ENCODE peak calls at places on chromosomes 16 and 17, in six cellular contexts. One of them, this sample, is unnamed.

GRCh38 chr17:33730131-33730530 is 437.0 kb upstream of the ASIC2 start:
- DNase-seq in RWPE1: no peak
- DNase-seq in upper lobe of left lung: no peak
- DNase-seq in hepatocyte: no peak
- DNase-seq in thyroid gland: no peak
- DNase-seq in breast epithelium: no peak
- DNase-seq in this sample: no peak

GRCh38 chr16:29806096-29806579 is at the start of gene MAZ:
- DNase-seq in hepatocyte: peak
- DNase-seq in breast epithelium: no peak
- DNase-seq in thyroid gland: no peak
- DNase-seq in upper lobe of left lung: peak
- DNase-seq in RWPE1: peak
- DNase-seq in this sample: no peak

GRCh38 chr17:42276609-42277341 is 584 bp upstream of the STAT5B start:
- DNase-seq in RWPE1: peak
- DNase-seq in breast epithelium: peak
- DNase-seq in hepatocyte: peak
- DNase-seq in upper lobe of left lung: no peak
- DNase-seq in thyroid gland: peak
- DNase-seq in this sample: peak

GRCh38 chr16:77833906-77834599 is 45.7 kb downstream of the VAT1L start:
- DNase-seq in upper lobe of left lung: no peak
- DNase-seq in hepatocyte: no peak
- DNase-seq in RWPE1: peak
- DNase-seq in thyroid gland: no peak
- DNase-seq in breast epithelium: peak
- DNase-seq in this sample: no peak

GRCh38 chr16:426115-426905 is 861 bp downstream of the RAB11FIP3 start:
- DNase-seq in RWPE1: peak
- DNase-seq in hepatocyte: peak
- DNase-seq in breast epithelium: no peak
- DNase-seq in upper lobe of left lung: peak
- DNase-seq in thyroid gland: peak
- DNase-seq in this sample: peak

GRCh38 chr16:19886061-19886792 is 1.6 kb upstream of the GPRC5B start:
- DNase-seq in thyroid gland: peak
- DNase-seq in upper lobe of left lung: no peak
- DNase-seq in RWPE1: peak
- DNase-seq in hepatocyte: peak
- DNase-seq in breast epithelium: peak
- DNase-seq in this sample: peak

GRCh38 chr17:77281904-77282367 is 141.2 kb downstream of the SEC14L1 start:
- DNase-seq in upper lobe of left lung: peak
- DNase-seq in hepatocyte: peak
- DNase-seq in thyroid gland: peak
- DNase-seq in RWPE1: peak
- DNase-seq in breast epithelium: no peak
- DNase-seq in this sample: no peak

GRCh38 chr16:84082110-84082509 is 34.6 kb downstream of the MBTPS1 start:
- DNase-seq in hepatocyte: no peak
- DNase-seq in thyroid gland: no peak
- DNase-seq in breast epithelium: no peak
- DNase-seq in RWPE1: no peak
- DNase-seq in upper lobe of left lung: no peak
- DNase-seq in this sample: no peak

GRCh38 chr16:17277981-17278381 is 192.8 kb downstream of the XYLT1 start:
- DNase-seq in upper lobe of left lung: no peak
- DNase-seq in breast epithelium: no peak
- DNase-seq in RWPE1: no peak
- DNase-seq in hepatocyte: peak
- DNase-seq in thyroid gland: peak
- DNase-seq in this sample: peak

GRCh38 chr17:66945451-66945850 is 19.1 kb upstream of the CACNG4 start:
- DNase-seq in RWPE1: no peak
- DNase-seq in upper lobe of left lung: no peak
- DNase-seq in thyroid gland: no peak
- DNase-seq in hepatocyte: no peak
- DNase-seq in breast epithelium: no peak
- DNase-seq in this sample: no peak

GRCh38 chr16:86510465-86511261 is at the start of gene FOXF1:
- DNase-seq in upper lobe of left lung: peak
- DNase-seq in RWPE1: no peak
- DNase-seq in thyroid gland: no peak
- DNase-seq in breast epithelium: no peak
- DNase-seq in hepatocyte: no peak
- DNase-seq in this sample: no peak

GRCh38 chr17:28718990-28719433 is 773 bp upstream of the RPL23A start:
- DNase-seq in hepatocyte: no peak
- DNase-seq in breast epithelium: no peak
- DNase-seq in upper lobe of left lung: no peak
- DNase-seq in RWPE1: no peak
- DNase-seq in thyroid gland: no peak
- DNase-seq in this sample: no peak

GRCh38 chr16:86095906-86096485 is 197.0 kb downstream of the IRF8 start:
- DNase-seq in breast epithelium: no peak
- DNase-seq in hepatocyte: no peak
- DNase-seq in RWPE1: no peak
- DNase-seq in upper lobe of left lung: no peak
- DNase-seq in thyroid gland: no peak
- DNase-seq in this sample: no peak

GRCh38 chr17:39787038-39787437 is 49.3 kb downstream of the GRB7 start:
- DNase-seq in RWPE1: no peak
- DNase-seq in breast epithelium: no peak
- DNase-seq in hepatocyte: no peak
- DNase-seq in thyroid gland: peak
- DNase-seq in upper lobe of left lung: no peak
- DNase-seq in this sample: no peak

GRCh38 chr17:2240541-2240940 is 63.0 kb downstream of the SMG6 start:
- DNase-seq in hepatocyte: no peak
- DNase-seq in thyroid gland: no peak
- DNase-seq in RWPE1: no peak
- DNase-seq in upper lobe of left lung: no peak
- DNase-seq in breast epithelium: no peak
- DNase-seq in this sample: no peak

GRCh38 chr17:42720996-42721583 is 23.8 kb downstream of the EZH1 start:
- DNase-seq in hepatocyte: peak
- DNase-seq in RWPE1: peak
- DNase-seq in thyroid gland: no peak
- DNase-seq in upper lobe of left lung: no peak
- DNase-seq in breast epithelium: no peak
- DNase-seq in this sample: no peak

GRCh38 chr17:81349397-81350319 is 45.6 kb upstream of the BAHCC1 start:
- DNase-seq in breast epithelium: no peak
- DNase-seq in upper lobe of left lung: no peak
- DNase-seq in RWPE1: peak
- DNase-seq in thyroid gland: no peak
- DNase-seq in hepatocyte: peak
- DNase-seq in this sample: no peak

GRCh38 chr17:10646393-10646990 is 10.6 kb downstream of the MYH3 start:
- DNase-seq in breast epithelium: no peak
- DNase-seq in RWPE1: peak
- DNase-seq in hepatocyte: peak
- DNase-seq in upper lobe of left lung: no peak
- DNase-seq in thyroid gland: peak
- DNase-seq in this sample: peak

GRCh38 chr17:81998719-81999438 is 21.4 kb downstream of the ASPSCR1 start:
- DNase-seq in upper lobe of left lung: peak
- DNase-seq in thyroid gland: peak
- DNase-seq in breast epithelium: no peak
- DNase-seq in hepatocyte: no peak
- DNase-seq in RWPE1: no peak
- DNase-seq in this sample: no peak

GRCh38 chr16:49862694-49863093 is 6.8 kb upstream of the ZNF423 start:
- DNase-seq in hepatocyte: no peak
- DNase-seq in thyroid gland: no peak
- DNase-seq in upper lobe of left lung: no peak
- DNase-seq in breast epithelium: no peak
- DNase-seq in RWPE1: no peak
- DNase-seq in this sample: no peak

GRCh38 chr17:36534881-36535668 is at the start of gene PIGW:
- DNase-seq in thyroid gland: peak
- DNase-seq in hepatocyte: peak
- DNase-seq in upper lobe of left lung: peak
- DNase-seq in breast epithelium: peak
- DNase-seq in RWPE1: peak
- DNase-seq in this sample: peak

GRCh38 chr16:80993293-80993691 is 13.4 kb downstream of the CMC2 start:
- DNase-seq in thyroid gland: no peak
- DNase-seq in RWPE1: peak
- DNase-seq in hepatocyte: peak
- DNase-seq in upper lobe of left lung: no peak
- DNase-seq in breast epithelium: no peak
- DNase-seq in this sample: no peak

GRCh38 chr16:24670623-24671454 is 58.6 kb upstream of the TNRC6A start:
- DNase-seq in upper lobe of left lung: peak
- DNase-seq in RWPE1: no peak
- DNase-seq in hepatocyte: peak
- DNase-seq in breast epithelium: no peak
- DNase-seq in thyroid gland: peak
- DNase-seq in this sample: peak

GRCh38 chr16:27762441-27762840 is 212.5 kb downstream of the KATNIP start:
- DNase-seq in thyroid gland: no peak
- DNase-seq in upper lobe of left lung: no peak
- DNase-seq in RWPE1: no peak
- DNase-seq in breast epithelium: no peak
- DNase-seq in hepatocyte: no peak
- DNase-seq in this sample: no peak

GRCh38 chr17:48001187-48001586 is 30.3 kb downstream of the CDK5RAP3 start:
- DNase-seq in RWPE1: no peak
- DNase-seq in hepatocyte: no peak
- DNase-seq in breast epithelium: no peak
- DNase-seq in thyroid gland: no peak
- DNase-seq in upper lobe of left lung: no peak
- DNase-seq in this sample: no peak

GRCh38 chr17:49071106-49071505 is 61.5 kb upstream of the B4GALNT2 start:
- DNase-seq in upper lobe of left lung: no peak
- DNase-seq in breast epithelium: no peak
- DNase-seq in RWPE1: no peak
- DNase-seq in hepatocyte: no peak
- DNase-seq in thyroid gland: no peak
- DNase-seq in this sample: no peak

GRCh38 chr17:72561266-72561665 is 440.4 kb downstream of the SOX9 start:
- DNase-seq in hepatocyte: no peak
- DNase-seq in breast epithelium: no peak
- DNase-seq in upper lobe of left lung: no peak
- DNase-seq in RWPE1: no peak
- DNase-seq in thyroid gland: no peak
- DNase-seq in this sample: no peak

GRCh38 chr16:10880609-10881452 is 3.8 kb downstream of the CIITA start:
- DNase-seq in RWPE1: no peak
- DNase-seq in breast epithelium: no peak
- DNase-seq in thyroid gland: no peak
- DNase-seq in upper lobe of left lung: no peak
- DNase-seq in hepatocyte: no peak
- DNase-seq in this sample: no peak

GRCh38 chr16:10879681-10880589 is 2.9 kb downstream of the CIITA start:
- DNase-seq in hepatocyte: no peak
- DNase-seq in RWPE1: no peak
- DNase-seq in breast epithelium: no peak
- DNase-seq in thyroid gland: peak
- DNase-seq in upper lobe of left lung: no peak
- DNase-seq in this sample: no peak

GRCh38 chr16:10877472-10877946 is 507 bp downstream of the CIITA start:
- DNase-seq in upper lobe of left lung: no peak
- DNase-seq in hepatocyte: no peak
- DNase-seq in RWPE1: peak
- DNase-seq in breast epithelium: no peak
- DNase-seq in thyroid gland: no peak
- DNase-seq in this sample: no peak

GRCh38 chr16:10878328-10878643 is 1.3 kb downstream of the CIITA start:
- DNase-seq in thyroid gland: no peak
- DNase-seq in hepatocyte: no peak
- DNase-seq in upper lobe of left lung: no peak
- DNase-seq in RWPE1: peak
- DNase-seq in breast epithelium: no peak
- DNase-seq in this sample: no peak

GRCh38 chr16:10878644-10879498 is 1.9 kb downstream of the CIITA start:
- DNase-seq in hepatocyte: peak
- DNase-seq in breast epithelium: peak
- DNase-seq in upper lobe of left lung: peak
- DNase-seq in RWPE1: peak
- DNase-seq in thyroid gland: peak
- DNase-seq in this sample: peak
- H3K27ac ChIP-seq in hepatocyte: no peak
- H3K27ac ChIP-seq in breast epithelium: peak
- H3K27ac ChIP-seq in upper lobe of left lung: peak
- H3K27ac ChIP-seq in RWPE1: peak
- H3K27ac ChIP-seq in thyroid gland: peak
- H3K27ac ChIP-seq in this sample: no peak

DNA sequence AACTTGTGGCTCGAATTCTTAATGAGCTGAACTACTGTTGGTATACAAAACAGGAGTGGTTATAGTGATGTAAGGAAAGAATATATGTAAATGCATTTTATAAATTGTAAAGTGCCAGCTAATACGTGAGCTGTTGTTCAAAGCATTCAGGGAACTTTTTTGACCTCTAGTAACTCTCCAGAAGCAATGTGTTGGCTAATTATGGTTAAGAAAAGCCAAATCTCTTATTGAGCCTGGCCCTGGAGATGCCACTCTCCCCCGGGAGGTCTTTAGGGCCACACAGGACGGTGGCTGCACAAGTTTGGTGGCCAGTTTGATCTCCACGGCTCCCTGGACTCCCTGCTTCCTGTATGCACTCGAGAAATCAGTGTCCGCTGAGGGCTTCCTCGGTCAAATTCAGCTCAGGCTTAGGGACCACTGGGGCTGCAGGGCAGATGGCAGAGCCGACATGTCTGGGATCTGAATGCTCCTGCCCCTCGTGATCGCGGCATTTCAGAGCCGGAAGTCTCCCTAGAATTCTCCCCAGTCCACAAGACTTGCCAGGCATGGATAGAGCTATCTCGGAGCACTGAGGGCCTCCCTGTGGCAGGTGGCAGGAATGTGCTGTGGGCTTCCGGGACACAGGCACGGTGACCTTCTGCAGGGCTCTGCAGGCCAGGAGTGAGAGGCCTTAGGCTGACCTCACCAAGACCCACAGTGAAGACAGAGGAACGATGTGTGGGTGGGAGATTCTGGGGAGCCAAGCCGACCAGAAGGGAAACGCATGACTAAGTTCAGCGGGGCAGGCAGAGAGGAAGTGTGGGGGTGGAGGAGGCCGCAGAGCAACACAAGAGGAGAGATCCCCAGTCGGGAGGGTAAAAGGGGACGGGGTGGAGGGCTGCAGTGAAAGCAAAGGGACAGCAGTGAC is 18.6 kb upstream of the PITPNM3 start:
- DNase-seq in RWPE1: peak
- DNase-seq in breast epithelium: no peak
- DNase-seq in thyroid gland: peak
- DNase-seq in hepatocyte: no peak
- DNase-seq in upper lobe of left lung: peak
- DNase-seq in this sample: peak
- TF ChIP-seq CTCF in RWPE1: no peak
- TF ChIP-seq CTCF in breast epithelium: no peak
- TF ChIP-seq CTCF in thyroid gland: no peak
- TF ChIP-seq CTCF in hepatocyte: no peak
- TF ChIP-seq CTCF in upper lobe of left lung: no peak
- TF ChIP-seq CTCF in this sample: peak

GRCh38 chr16:66223176-66223780 is 143.2 kb upstream of the CDH5 start:
- DNase-seq in thyroid gland: no peak
- DNase-seq in breast epithelium: no peak
- DNase-seq in hepatocyte: no peak
- DNase-seq in RWPE1: no peak
- DNase-seq in upper lobe of left lung: no peak
- DNase-seq in this sample: no peak
- H3K27ac ChIP-seq in thyroid gland: no peak
- H3K27ac ChIP-seq in breast epithelium: no peak
- H3K27ac ChIP-seq in hepatocyte: no peak
- H3K27ac ChIP-seq in RWPE1: no peak
- H3K27ac ChIP-seq in upper lobe of left lung: no peak
- H3K27ac ChIP-seq in this sample: no peak

GRCh38 chr16:11315499-11315898 is 29.8 kb upstream of the RMI2 start:
- DNase-seq in hepatocyte: peak
- DNase-seq in upper lobe of left lung: no peak
- DNase-seq in breast epithelium: no peak
- DNase-seq in thyroid gland: peak
- DNase-seq in RWPE1: no peak
- DNase-seq in this sample: no peak
- TF ChIP-seq CTCF in hepatocyte: no peak
- TF ChIP-seq CTCF in upper lobe of left lung: no peak
- TF ChIP-seq CTCF in breast epithelium: no peak
- TF ChIP-seq CTCF in thyroid gland: no peak
- TF ChIP-seq CTCF in RWPE1: no peak
- TF ChIP-seq CTCF in this sample: no peak

This sample was measured in ovary.